ENCODE peak calls at places on chromosomes 12 and 14, in six cellular contexts. D is stomach, V is GM23248, A is AG04450, I is ascending aorta, U is dorsolateral prefrontal cortex. G is an unnamed sample.

GRCh38 chr14:39247256-39247655 is 13.5 kb downstream of the MIA2 start:
- DNase-seq in D (no peak), V (peak; percentile 91), A (peak; percentile 78), I (no peak), U (no peak), G (no peak)

GRCh38 chr14:78340250-78340649 is 170.1 kb downstream of the NRXN3 start:
- DNase-seq in D (no peak), V (no peak), A (no peak), I (no peak), U (no peak), G (no peak)

GRCh38 chr14:104970231-104971068 is 7.7 kb downstream of the AHNAK2 start:
- DNase-seq in D (peak; percentile 40), V (peak; percentile 98), A (peak; percentile 29), I (no peak), U (no peak), G (peak; percentile 64)

GRCh38 chr14:99774526-99775307 is 18.5 kb upstream of the EML1 start:
- DNase-seq in D (peak; percentile 36), V (peak; percentile 55), A (no peak), I (no peak), U (no peak), G (peak; percentile 59)

GRCh38 chr14:95623195-95623594 is 63.0 kb upstream of the TCL1B start:
- DNase-seq in D (no peak), V (peak; percentile 19), A (no peak), I (no peak), U (no peak), G (no peak)

GRCh38 chr12:26287666-26288408 is 92.5 kb downstream of the SSPN start:
- DNase-seq in D (peak; percentile 40), V (no peak), A (no peak), I (no peak), U (no peak), G (no peak)

GRCh38 chr14:103544627-103545218 is 15.7 kb downstream of the TRMT61A start:
- DNase-seq in D (no peak), V (no peak), A (no peak), I (no peak), U (no peak), G (no peak)

GRCh38 chr12:6767301-6767591 is 1.1 kb downstream of the PTMS start:
- DNase-seq in D (no peak), V (peak; percentile 59), A (no peak), I (no peak), U (no peak), G (no peak)

GRCh38 chr12:2631613-2632350 is 163.0 kb upstream of the FKBP4 start:
- DNase-seq in D (no peak), V (no peak), A (no peak), I (no peak), U (no peak), G (no peak)

GRCh38 chr14:34426313-34427295 is 35.4 kb downstream of the SPTSSA start:
- DNase-seq in D (peak; percentile 85), V (no peak), A (no peak), I (no peak), U (no peak), G (peak; percentile 57)

GRCh38 chr12:1529862-1530591 is 64.4 kb downstream of the FBXL14 start:
- DNase-seq in D (no peak), V (peak; percentile 72), A (no peak), I (no peak), U (no peak), G (peak; percentile 49)

GRCh38 chr12:6852651-6853354 is 853 bp downstream of the USP5 start:
- DNase-seq in D (peak; percentile 32), V (peak; percentile 90), A (no peak), I (no peak), U (no peak), G (peak; percentile 50)

GRCh38 chr14:103121161-103121845 is 2.0 kb upstream of the TNFAIP2 start:
- DNase-seq in D (no peak), V (peak; percentile 43), A (no peak), I (no peak), U (no peak), G (peak; percentile 48)

GRCh38 chr14:50864911-50865310 is 6.9 kb upstream of the ABHD12B start:
- DNase-seq in D (no peak), V (no peak), A (no peak), I (no peak), U (no peak), G (no peak)

GRCh38 chr12:132909030-132909368 is 21.6 kb upstream of the CHFR start:
- DNase-seq in D (no peak), V (no peak), A (no peak), I (no peak), U (no peak), G (no peak)

GRCh38 chr12:74334770-74335169 is 202.9 kb upstream of the ATXN7L3B start:
- DNase-seq in D (no peak), V (no peak), A (no peak), I (no peak), U (no peak), G (no peak)

DNA sequence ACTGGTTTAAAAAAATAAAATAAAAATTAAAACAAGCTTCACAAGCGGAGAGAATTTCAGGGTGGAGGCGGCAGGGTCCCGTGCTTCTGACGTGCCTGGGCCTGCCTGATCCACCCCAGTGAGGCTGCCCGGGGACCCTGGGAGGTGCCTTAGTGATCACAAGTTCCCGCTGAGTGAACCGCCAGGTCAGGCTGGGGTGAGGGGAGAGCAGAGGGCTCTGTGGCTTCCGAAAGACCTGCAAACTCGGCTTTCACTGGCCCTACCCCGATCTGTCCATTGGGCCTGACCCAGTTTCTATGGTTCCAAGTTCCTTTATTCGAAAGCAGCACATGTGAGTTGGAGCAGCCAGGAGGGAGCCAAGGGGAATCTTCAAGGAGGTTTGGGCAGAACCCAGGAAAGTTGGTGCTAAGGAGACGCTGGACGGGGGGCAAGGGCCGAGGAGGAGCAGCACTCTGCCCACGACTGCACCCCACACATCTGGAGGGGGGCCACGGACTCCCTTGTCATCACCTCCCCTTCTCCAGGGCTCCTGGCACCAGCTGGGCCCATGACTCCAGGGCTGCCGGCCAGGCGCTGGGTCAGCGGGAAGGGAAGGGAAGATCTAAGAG is 12.9 kb downstream of the MMP14 start:
- DNase-seq in D (peak; percentile 38), V (peak; percentile 83), A (no peak), I (peak; percentile 59), U (no peak), G (peak; percentile 29)
- H3K27me3 ChIP-seq in D (no peaks in the 10 kb centered on the region), V (no peaks in the 10 kb centered on the region), A (no peaks in the 10 kb centered on the region), I (no peaks in the 10 kb centered on the region), U (no peaks in the 10 kb centered on the region), G (no peaks in the 10 kb centered on the region)

GRCh38 chr14:60653709-60654161 is 4.5 kb upstream of the SIX1 start:
- DNase-seq in D (no peak), V (no peak), A (no peak), I (no peak), U (no peak), G (no peak)
- H3K27me3 ChIP-seq in D (peaks cover 31% of the 10 kb centered on the region), V (peaks cover 29% of the 10 kb centered on the region), A (peaks cover 15% of the 10 kb centered on the region), I (peaks cover 13% of the 10 kb centered on the region), U (peaks cover 99% of the 10 kb centered on the region), G (peaks cover 100% of the 10 kb centered on the region)

GRCh38 chr14:74239848-74240793 is 872 bp downstream of the VSX2 start:
- DNase-seq in D (no peak), V (peak; percentile 35), A (no peak), I (no peak), U (no peak), G (no peak)

GRCh38 chr14:74243051-74243450 is 3.8 kb downstream of the VSX2 start:
- DNase-seq in D (no peak), V (no peak), A (no peak), I (no peak), U (no peak), G (no peak)

GRCh38 chr14:74240794-74241610 is 1.8 kb downstream of the VSX2 start:
- DNase-seq in D (no peak), V (peak; percentile 41), A (no peak), I (no peak), U (no peak), G (no peak)

GRCh38 chr14:74242055-74243042 is 3.1 kb downstream of the VSX2 start:
- DNase-seq in D (no peak), V (no peak), A (no peak), I (no peak), U (no peak), G (no peak)

GRCh38 chr14:74241611-74242005 is 2.4 kb downstream of the VSX2 start:
- DNase-seq in D (no peak), V (no peak), A (no peak), I (no peak), U (no peak), G (no peak)
- H3K27me3 ChIP-seq in D (peaks cover 24% of the 10 kb centered on the region), V (peaks cover 86% of the 10 kb centered on the region), A (peaks cover 92% of the 10 kb centered on the region), I (peaks cover 34% of the 10 kb centered on the region), U (peaks cover 70% of the 10 kb centered on the region), G (peaks cover 97% of the 10 kb centered on the region)

DNA sequence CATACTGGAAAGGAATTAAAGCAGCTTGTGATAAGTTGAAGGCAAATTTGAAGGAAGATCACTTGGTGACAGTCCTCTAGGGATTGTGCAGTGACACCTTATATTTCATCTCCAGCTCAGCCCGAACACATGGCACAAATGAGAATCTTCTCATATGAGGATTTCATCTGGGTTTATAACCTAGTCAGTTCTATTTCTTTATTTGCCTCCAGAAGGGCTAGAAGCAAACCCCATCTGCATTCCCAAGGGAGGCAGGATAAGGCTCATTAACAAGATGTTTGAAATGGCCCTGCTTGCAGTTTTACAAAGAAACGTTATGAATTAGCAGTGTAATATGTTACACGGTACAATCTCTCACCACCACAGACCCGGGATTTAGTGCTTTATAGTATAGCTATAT is 90.7 kb upstream of the KRR1 start:
- DNase-seq in D (no peak), V (no peak), A (no peak), I (no peak), U (no peak), G (no peak)
- H3K27me3 ChIP-seq in D (no peaks in the 10 kb centered on the region), V (no peaks in the 10 kb centered on the region), A (no peaks in the 10 kb centered on the region), I (no peaks in the 10 kb centered on the region), U (no peaks in the 10 kb centered on the region), G (no peaks in the 10 kb centered on the region)

DNA sequence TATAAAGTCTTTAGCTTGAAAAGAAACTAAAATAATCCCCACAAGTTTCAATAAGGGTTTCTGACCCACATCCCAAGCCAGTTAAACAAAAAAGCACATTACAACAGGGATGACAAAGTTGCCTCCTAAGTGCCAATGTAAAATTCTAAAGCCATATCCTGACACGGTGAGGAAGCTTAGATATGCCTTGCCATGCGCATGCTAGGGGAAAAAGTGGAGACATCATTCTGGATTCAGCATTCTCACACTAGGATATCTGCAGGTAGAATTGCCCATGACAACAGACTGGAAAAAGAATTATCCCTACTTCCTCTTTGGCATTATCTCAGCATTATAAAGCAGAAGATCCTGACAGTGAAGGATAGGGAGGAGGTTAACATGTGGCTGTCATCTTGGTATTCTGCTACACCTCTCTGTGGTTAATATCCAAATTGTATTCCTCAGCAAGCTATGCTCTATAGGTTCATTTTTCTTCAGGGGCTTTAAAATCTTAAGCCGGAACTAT is 4.9 kb downstream of the DUSP6 start:
- DNase-seq in D (no peak), V (no peak), A (no peak), I (no peak), U (no peak), G (no peak)
- H3K27me3 ChIP-seq in D (no peaks in the 10 kb centered on the region), V (no peaks in the 10 kb centered on the region), A (no peaks in the 10 kb centered on the region), I (no peaks in the 10 kb centered on the region), U (no peaks in the 10 kb centered on the region), G (no peaks in the 10 kb centered on the region)

GRCh38 chr14:21539154-21539940 is 13.2 kb upstream of the SALL2 start:
- DNase-seq in D (no peak), V (no peak), A (no peak), I (no peak), U (no peak), G (no peak)
- H3K27me3 ChIP-seq in D (no peaks in the 10 kb centered on the region), V (peaks cover 50% of the 10 kb centered on the region), A (peaks cover 49% of the 10 kb centered on the region), I (peaks cover 2% of the 10 kb centered on the region), U (peaks cover 36% of the 10 kb centered on the region), G (peaks cover 54% of the 10 kb centered on the region)

DNA sequence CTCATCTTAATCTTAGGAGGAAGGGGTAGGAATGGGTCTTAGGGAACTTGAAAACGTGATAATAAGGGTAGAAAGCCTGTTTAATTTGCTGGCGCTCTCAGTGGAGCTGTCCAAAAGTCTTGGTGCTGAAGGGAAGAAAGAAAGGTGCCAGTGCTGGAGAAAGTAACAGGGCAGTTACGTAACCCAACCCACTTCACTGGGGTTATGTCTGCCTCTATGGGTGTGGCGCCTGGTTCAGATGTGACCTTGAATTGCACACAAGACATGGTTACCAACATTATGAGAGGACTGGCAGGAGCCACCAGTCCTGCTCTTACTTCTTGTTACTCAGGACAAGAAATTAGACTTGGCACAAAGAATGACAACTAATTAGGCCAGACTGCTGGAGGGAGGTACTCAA is 18.6 kb upstream of the GPATCH2L start:
- DNase-seq in D (no peak), V (peak; percentile 47), A (no peak), I (no peak), U (no peak), G (no peak)
- H3K27me3 ChIP-seq in D (peaks cover 4% of the 10 kb centered on the region), V (peaks cover 55% of the 10 kb centered on the region), A (peaks cover 38% of the 10 kb centered on the region), I (no peaks in the 10 kb centered on the region), U (peaks cover 53% of the 10 kb centered on the region), G (peaks cover 66% of the 10 kb centered on the region)